ENCODE peak calls at places on chromosomes 2 and 18, in eight cellular contexts. One of them, this sample, is unnamed.

GRCh38 chr2:177265834-177266817 is 1.6 kb upstream of the NFE2L2 start:
- DNase-seq in CD8-positive, alpha-beta T cell: no peak
- DNase-seq in heart left ventricle: no peak
- DNase-seq in fibroblast of villous mesenchyme: peak
- DNase-seq in MCF 10A: peak
- DNase-seq in right lobe of liver: no peak
- DNase-seq in GM10248: no peak
- DNase-seq in HFFc6: peak
- DNase-seq in this sample: no peak

GRCh38 chr2:242075163-242075562 is 205.6 kb downstream of the RTP5 start:
- DNase-seq in CD8-positive, alpha-beta T cell: no peak
- DNase-seq in heart left ventricle: no peak
- DNase-seq in fibroblast of villous mesenchyme: peak
- DNase-seq in MCF 10A: peak
- DNase-seq in right lobe of liver: no peak
- DNase-seq in GM10248: no peak
- DNase-seq in HFFc6: peak
- DNase-seq in this sample: no peak

GRCh38 chr2:10179422-10179821 is 56.9 kb downstream of the RRM2 start:
- DNase-seq in CD8-positive, alpha-beta T cell: no peak
- DNase-seq in heart left ventricle: no peak
- DNase-seq in fibroblast of villous mesenchyme: no peak
- DNase-seq in MCF 10A: no peak
- DNase-seq in right lobe of liver: no peak
- DNase-seq in GM10248: no peak
- DNase-seq in HFFc6: peak
- DNase-seq in this sample: no peak

GRCh38 chr2:219731173-219731572 is 103.7 kb downstream of the SLC4A3 start:
- DNase-seq in CD8-positive, alpha-beta T cell: no peak
- DNase-seq in heart left ventricle: no peak
- DNase-seq in fibroblast of villous mesenchyme: no peak
- DNase-seq in MCF 10A: peak
- DNase-seq in right lobe of liver: no peak
- DNase-seq in GM10248: no peak
- DNase-seq in HFFc6: no peak
- DNase-seq in this sample: no peak

GRCh38 chr2:100137877-100138570 is 4.4 kb downstream of the AFF3 start:
- DNase-seq in CD8-positive, alpha-beta T cell: no peak
- DNase-seq in heart left ventricle: no peak
- DNase-seq in fibroblast of villous mesenchyme: no peak
- DNase-seq in MCF 10A: no peak
- DNase-seq in right lobe of liver: no peak
- DNase-seq in GM10248: no peak
- DNase-seq in HFFc6: no peak
- DNase-seq in this sample: no peak

GRCh38 chr2:17578466-17578928 is 38.0 kb downstream of the VSNL1 start:
- DNase-seq in CD8-positive, alpha-beta T cell: no peak
- DNase-seq in heart left ventricle: no peak
- DNase-seq in fibroblast of villous mesenchyme: no peak
- DNase-seq in MCF 10A: no peak
- DNase-seq in right lobe of liver: no peak
- DNase-seq in GM10248: peak
- DNase-seq in HFFc6: no peak
- DNase-seq in this sample: no peak

GRCh38 chr18:70380915-70381896 is 92.4 kb downstream of the SOCS6 start:
- DNase-seq in CD8-positive, alpha-beta T cell: no peak
- DNase-seq in heart left ventricle: no peak
- DNase-seq in fibroblast of villous mesenchyme: no peak
- DNase-seq in MCF 10A: no peak
- DNase-seq in right lobe of liver: no peak
- DNase-seq in GM10248: no peak
- DNase-seq in HFFc6: no peak
- DNase-seq in this sample: no peak

GRCh38 chr2:148658807-148659722 is 14.5 kb downstream of the EPC2 start:
- DNase-seq in CD8-positive, alpha-beta T cell: no peak
- DNase-seq in heart left ventricle: no peak
- DNase-seq in fibroblast of villous mesenchyme: peak
- DNase-seq in MCF 10A: peak
- DNase-seq in right lobe of liver: no peak
- DNase-seq in GM10248: peak
- DNase-seq in HFFc6: peak
- DNase-seq in this sample: no peak

GRCh38 chr2:134660619-134661403 is 58.0 kb downstream of the TMEM163 start:
- DNase-seq in CD8-positive, alpha-beta T cell: no peak
- DNase-seq in heart left ventricle: no peak
- DNase-seq in fibroblast of villous mesenchyme: no peak
- DNase-seq in MCF 10A: no peak
- DNase-seq in right lobe of liver: no peak
- DNase-seq in GM10248: no peak
- DNase-seq in HFFc6: no peak
- DNase-seq in this sample: no peak

GRCh38 chr2:17976871-17977746 is 98.6 kb downstream of the KCNS3 start:
- DNase-seq in CD8-positive, alpha-beta T cell: no peak
- DNase-seq in heart left ventricle: peak
- DNase-seq in fibroblast of villous mesenchyme: peak
- DNase-seq in MCF 10A: peak
- DNase-seq in right lobe of liver: no peak
- DNase-seq in GM10248: no peak
- DNase-seq in HFFc6: peak
- DNase-seq in this sample: no peak

GRCh38 chr2:99928472-99929053 is 213.8 kb downstream of the AFF3 start:
- DNase-seq in CD8-positive, alpha-beta T cell: no peak
- DNase-seq in heart left ventricle: no peak
- DNase-seq in fibroblast of villous mesenchyme: no peak
- DNase-seq in MCF 10A: no peak
- DNase-seq in right lobe of liver: no peak
- DNase-seq in GM10248: no peak
- DNase-seq in HFFc6: no peak
- DNase-seq in this sample: no peak

GRCh38 chr2:145410096-145410495 is 890.2 kb upstream of the ZEB2 start:
- DNase-seq in CD8-positive, alpha-beta T cell: no peak
- DNase-seq in heart left ventricle: no peak
- DNase-seq in fibroblast of villous mesenchyme: peak
- DNase-seq in MCF 10A: no peak
- DNase-seq in right lobe of liver: no peak
- DNase-seq in GM10248: no peak
- DNase-seq in HFFc6: no peak
- DNase-seq in this sample: no peak

GRCh38 chr18:68148862-68149261 is 566.0 kb downstream of the TMX3 start:
- DNase-seq in CD8-positive, alpha-beta T cell: no peak
- DNase-seq in heart left ventricle: no peak
- DNase-seq in fibroblast of villous mesenchyme: no peak
- DNase-seq in MCF 10A: no peak
- DNase-seq in right lobe of liver: no peak
- DNase-seq in GM10248: no peak
- DNase-seq in HFFc6: no peak
- DNase-seq in this sample: no peak

GRCh38 chr2:191319181-191319580 is 74.0 kb downstream of the MYO1B start:
- DNase-seq in CD8-positive, alpha-beta T cell: no peak
- DNase-seq in heart left ventricle: no peak
- DNase-seq in fibroblast of villous mesenchyme: peak
- DNase-seq in MCF 10A: peak
- DNase-seq in right lobe of liver: no peak
- DNase-seq in GM10248: no peak
- DNase-seq in HFFc6: peak
- DNase-seq in this sample: no peak

GRCh38 chr2:172558372-172558771 is 2.5 kb downstream of the PDK1 start:
- DNase-seq in CD8-positive, alpha-beta T cell: no peak
- DNase-seq in heart left ventricle: no peak
- DNase-seq in fibroblast of villous mesenchyme: no peak
- DNase-seq in MCF 10A: no peak
- DNase-seq in right lobe of liver: no peak
- DNase-seq in GM10248: no peak
- DNase-seq in HFFc6: no peak
- DNase-seq in this sample: no peak

GRCh38 chr2:71379086-71379485 is 47.5 kb downstream of the ZNF638 start:
- DNase-seq in CD8-positive, alpha-beta T cell: no peak
- DNase-seq in heart left ventricle: no peak
- DNase-seq in fibroblast of villous mesenchyme: peak
- DNase-seq in MCF 10A: peak
- DNase-seq in right lobe of liver: no peak
- DNase-seq in GM10248: no peak
- DNase-seq in HFFc6: peak
- DNase-seq in this sample: no peak

GRCh38 chr2:70029814-70030409 is 57.4 kb upstream of the PCBP1 start:
- DNase-seq in CD8-positive, alpha-beta T cell: no peak
- DNase-seq in heart left ventricle: peak
- DNase-seq in fibroblast of villous mesenchyme: peak
- DNase-seq in MCF 10A: peak
- DNase-seq in right lobe of liver: no peak
- DNase-seq in GM10248: no peak
- DNase-seq in HFFc6: no peak
- DNase-seq in this sample: no peak

GRCh38 chr2:207469953-207470699 is 59.6 kb upstream of the CREB1 start:
- DNase-seq in CD8-positive, alpha-beta T cell: no peak
- DNase-seq in heart left ventricle: no peak
- DNase-seq in fibroblast of villous mesenchyme: no peak
- DNase-seq in MCF 10A: no peak
- DNase-seq in right lobe of liver: no peak
- DNase-seq in GM10248: no peak
- DNase-seq in HFFc6: no peak
- DNase-seq in this sample: no peak

GRCh38 chr2:207469380-207469779 is 60.4 kb upstream of the CREB1 start:
- DNase-seq in CD8-positive, alpha-beta T cell: no peak
- DNase-seq in heart left ventricle: no peak
- DNase-seq in fibroblast of villous mesenchyme: no peak
- DNase-seq in MCF 10A: no peak
- DNase-seq in right lobe of liver: no peak
- DNase-seq in GM10248: no peak
- DNase-seq in HFFc6: no peak
- DNase-seq in this sample: no peak

GRCh38 chr2:207471261-207471660 is 58.5 kb upstream of the CREB1 start:
- DNase-seq in CD8-positive, alpha-beta T cell: no peak
- DNase-seq in heart left ventricle: no peak
- DNase-seq in fibroblast of villous mesenchyme: no peak
- DNase-seq in MCF 10A: no peak
- DNase-seq in right lobe of liver: no peak
- DNase-seq in GM10248: no peak
- DNase-seq in HFFc6: no peak
- DNase-seq in this sample: no peak

GRCh38 chr2:207472343-207473202 is 57.2 kb upstream of the CREB1 start:
- DNase-seq in CD8-positive, alpha-beta T cell: no peak
- DNase-seq in heart left ventricle: no peak
- DNase-seq in fibroblast of villous mesenchyme: no peak
- DNase-seq in MCF 10A: no peak
- DNase-seq in right lobe of liver: no peak
- DNase-seq in GM10248: no peak
- DNase-seq in HFFc6: no peak
- DNase-seq in this sample: no peak

DNA sequence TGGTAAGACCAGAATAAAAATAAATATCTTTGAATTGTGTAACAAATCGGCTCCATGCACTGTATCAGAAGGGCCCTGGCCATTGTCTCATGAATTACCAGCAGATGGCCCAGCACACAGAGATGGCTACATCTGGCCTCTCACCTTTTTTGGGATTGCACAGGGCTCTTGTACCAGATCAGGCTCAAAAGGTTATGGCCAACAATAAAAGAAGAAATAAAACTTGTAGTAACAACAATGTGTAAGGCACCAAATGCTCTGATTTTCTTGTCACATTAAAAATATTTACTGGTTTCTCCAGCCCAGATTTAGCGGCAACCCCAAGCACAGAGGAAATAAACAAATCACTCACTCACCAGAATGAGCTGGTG is 59.1 kb upstream of the CREB1 start:
- DNase-seq in CD8-positive, alpha-beta T cell: no peak
- DNase-seq in heart left ventricle: no peak
- DNase-seq in fibroblast of villous mesenchyme: peak
- DNase-seq in MCF 10A: no peak
- DNase-seq in right lobe of liver: no peak
- DNase-seq in GM10248: no peak
- DNase-seq in HFFc6: no peak
- DNase-seq in this sample: no peak
- TF ChIP-seq CTCF in CD8-positive, alpha-beta T cell: no peak
- TF ChIP-seq CTCF in heart left ventricle: no peak
- TF ChIP-seq CTCF in fibroblast of villous mesenchyme: peak
- TF ChIP-seq CTCF in MCF 10A: no peak
- TF ChIP-seq CTCF in right lobe of liver: no peak
- TF ChIP-seq CTCF in GM10248: no peak
- TF ChIP-seq CTCF in HFFc6: no peak
- TF ChIP-seq CTCF in this sample: no peak

GRCh38 chr2:233350708-233351107 is 3.6 kb upstream of the DGKD start:
- DNase-seq in CD8-positive, alpha-beta T cell: no peak
- DNase-seq in heart left ventricle: no peak
- DNase-seq in fibroblast of villous mesenchyme: peak
- DNase-seq in MCF 10A: peak
- DNase-seq in right lobe of liver: no peak
- DNase-seq in GM10248: no peak
- DNase-seq in HFFc6: peak
- DNase-seq in this sample: no peak
- TF ChIP-seq CTCF in CD8-positive, alpha-beta T cell: no peak
- TF ChIP-seq CTCF in heart left ventricle: no peak
- TF ChIP-seq CTCF in fibroblast of villous mesenchyme: peak
- TF ChIP-seq CTCF in MCF 10A: no peak
- TF ChIP-seq CTCF in right lobe of liver: no peak
- TF ChIP-seq CTCF in GM10248: no peak
- TF ChIP-seq CTCF in HFFc6: peak
- TF ChIP-seq CTCF in this sample: no peak

GRCh38 chr2:122239440-122239839 is 484.0 kb downstream of the TSN start:
- DNase-seq in CD8-positive, alpha-beta T cell: no peak
- DNase-seq in heart left ventricle: no peak
- DNase-seq in fibroblast of villous mesenchyme: no peak
- DNase-seq in MCF 10A: no peak
- DNase-seq in right lobe of liver: no peak
- DNase-seq in GM10248: no peak
- DNase-seq in HFFc6: no peak
- DNase-seq in this sample: no peak
- TF ChIP-seq CTCF in CD8-positive, alpha-beta T cell: no peak
- TF ChIP-seq CTCF in heart left ventricle: no peak
- TF ChIP-seq CTCF in fibroblast of villous mesenchyme: no peak
- TF ChIP-seq CTCF in MCF 10A: no peak
- TF ChIP-seq CTCF in right lobe of liver: no peak
- TF ChIP-seq CTCF in GM10248: no peak
- TF ChIP-seq CTCF in HFFc6: no peak
- TF ChIP-seq CTCF in this sample: no peak

GRCh38 chr2:88933077-88933476 is 241.6 kb downstream of the RPIA start:
- DNase-seq in CD8-positive, alpha-beta T cell: no peak
- DNase-seq in heart left ventricle: no peak
- DNase-seq in fibroblast of villous mesenchyme: no peak
- DNase-seq in MCF 10A: no peak
- DNase-seq in right lobe of liver: no peak
- DNase-seq in GM10248: no peak
- DNase-seq in HFFc6: no peak
- DNase-seq in this sample: no peak

GRCh38 chr2:88932677-88933076 is 241.2 kb downstream of the RPIA start:
- DNase-seq in CD8-positive, alpha-beta T cell: no peak
- DNase-seq in heart left ventricle: no peak
- DNase-seq in fibroblast of villous mesenchyme: no peak
- DNase-seq in MCF 10A: no peak
- DNase-seq in right lobe of liver: no peak
- DNase-seq in GM10248: no peak
- DNase-seq in HFFc6: no peak
- DNase-seq in this sample: no peak

DNA sequence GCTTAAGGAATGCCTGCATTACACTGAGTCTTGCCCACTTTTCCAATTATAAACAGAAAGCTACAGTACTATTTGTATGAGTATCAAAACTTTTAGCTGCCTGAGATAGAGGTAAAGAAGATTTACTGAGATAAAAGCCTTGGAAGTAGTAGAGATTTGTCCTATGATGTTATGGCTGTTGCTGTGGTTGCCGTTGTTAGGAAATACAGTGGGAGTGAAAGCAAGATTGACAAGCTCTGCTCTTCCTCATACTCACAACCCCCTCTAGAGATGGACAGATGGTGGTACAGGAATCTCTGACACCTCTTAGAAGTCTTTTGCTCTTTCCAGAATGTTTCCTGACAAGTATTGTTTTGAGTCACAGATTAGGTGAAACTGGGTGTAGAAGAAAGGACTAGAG is 242.5 kb downstream of the RPIA start:
- DNase-seq in CD8-positive, alpha-beta T cell: no peak
- DNase-seq in heart left ventricle: no peak
- DNase-seq in fibroblast of villous mesenchyme: no peak
- DNase-seq in MCF 10A: peak
- DNase-seq in right lobe of liver: no peak
- DNase-seq in GM10248: no peak
- DNase-seq in HFFc6: no peak
- DNase-seq in this sample: no peak
- TF ChIP-seq CTCF in CD8-positive, alpha-beta T cell: no peak
- TF ChIP-seq CTCF in heart left ventricle: no peak
- TF ChIP-seq CTCF in fibroblast of villous mesenchyme: no peak
- TF ChIP-seq CTCF in MCF 10A: no peak
- TF ChIP-seq CTCF in right lobe of liver: no peak
- TF ChIP-seq CTCF in GM10248: no peak
- TF ChIP-seq CTCF in HFFc6: no peak
- TF ChIP-seq CTCF in this sample: no peak

This sample was measured in natural killer cell.